ENCODE peak calls at places on chromosomes 7 and 10, in seven cellular contexts. D is M059J, S is mammary epithelial cell, A is tibial nerve, J is epithelial cell of proximal tubule, U is iris pigment epithelial cell, G is endodermal cell. V is an unnamed sample.

GRCh38 chr10:131694963-131695813 is 205.6 kb upstream of the PPP2R2D start:
- DNase-seq in S (no peak), U (no peak), J (no peak), A (no peak), D (no peak), G (peak), V (no peak)

GRCh38 chr10:14056545-14057332 is 274.0 kb downstream of the FRMD4A start:
- DNase-seq in D (peak), A (no peak), G (peak), S (no peak), J (peak), U (peak), V (peak)

GRCh38 chr10:84348431-84348830 is 20.0 kb downstream of the CCSER2 start:
- DNase-seq in S (no peak), J (no peak), U (peak), D (peak), G (no peak), A (no peak), V (no peak)

GRCh38 chr10:75261813-75262725 is 26.3 kb upstream of the COMTD1 start:
- DNase-seq in G (no peak), S (no peak), D (no peak), U (peak), A (no peak), J (no peak), V (no peak)

GRCh38 chr10:105063796-105064195 is 422.7 kb downstream of the SORCS3 start:
- DNase-seq in S (peak), A (no peak), G (peak), U (peak), D (no peak), J (no peak), V (no peak)

GRCh38 chr7:6589829-6590644 is at the start of gene INTS15:
- DNase-seq in A (peak), G (peak), S (peak), J (no peak), D (peak), U (peak), V (no peak)

GRCh38 chr10:89421018-89421476 is 6.7 kb downstream of the IFIT5 start:
- DNase-seq in G (no peak), A (no peak), D (no peak), S (no peak), J (no peak), U (no peak), V (no peak)

GRCh38 chr10:102401735-102402511 is 6.4 kb downstream of the NFKB2 start:
- DNase-seq in U (peak), D (peak), J (no peak), A (no peak), G (peak), S (peak), V (no peak)

GRCh38 chr10:127195571-127196226 is 692 bp downstream of the INSYN2A start:
- DNase-seq in J (no peak), S (peak), A (no peak), D (peak), G (peak), U (peak), V (no peak)

GRCh38 chr7:116952640-116953371 is 495 bp upstream of the ST7 start:
- DNase-seq in D (peak), G (peak), U (peak), J (no peak), S (peak), A (peak), V (no peak)

GRCh38 chr10:3763852-3764625 is 21.0 kb downstream of the KLF6 start:
- DNase-seq in D (peak), U (peak), G (no peak), S (peak), A (no peak), J (no peak), V (no peak)

GRCh38 chr7:134685250-134685649 is 38.6 kb downstream of the BPGM start:
- DNase-seq in G (no peak), J (peak), A (no peak), U (no peak), D (peak), S (no peak), V (no peak)

GRCh38 chr10:129877773-129878371 is 86.2 kb downstream of the EBF3 start:
- DNase-seq in J (no peak), S (no peak), U (no peak), G (peak), D (peak), A (no peak), V (no peak)

GRCh38 chr10:70799124-70799523 is 13.9 kb upstream of the TBATA start:
- DNase-seq in D (no peak), U (no peak), A (no peak), G (no peak), J (no peak), S (peak), V (no peak)

GRCh38 chr7:37065779-37066271 is 341.5 kb upstream of the AOAH start:
- DNase-seq in S (peak), G (no peak), D (peak), J (no peak), A (no peak), U (peak), V (no peak)

GRCh38 chr10:7315906-7316305 is 94.9 kb downstream of the SFMBT2 start:
- DNase-seq in D (no peak), A (no peak), G (no peak), U (no peak), S (no peak), J (no peak), V (no peak)

GRCh38 chr7:22884911-22885823 is 62.5 kb upstream of the TOMM7 start:
- DNase-seq in G (no peak), S (no peak), A (no peak), U (peak), D (peak), J (no peak), V (no peak)

GRCh38 chr7:149493366-149493765 is 4.2 kb downstream of the ZNF746 start:
- DNase-seq in G (no peak), U (no peak), S (no peak), D (no peak), J (no peak), A (no peak), V (no peak)